ENCODE peak calls at places on chromosome 10, in six cellular contexts. F is heart right ventricle, Q is PC-9, W is colonic mucosa, P is body of pancreas, O is cardiac muscle cell. V is an unnamed sample. For H3K4me1 and H3K9me3, the result is how much of the 10 kb centered on the place peaks cover.

GRCh38 chr10:72085864-72086465 is 2.4 kb downstream of the SPOCK2 start:
- DNase-seq in F (no peak), Q (no peak), W (no peak), P (no peak), O (no peak), V (no peak)

GRCh38 chr10:76396126-76396525 is 964.7 kb downstream of the LRMDA start:
- DNase-seq in F (no peak), Q (no peak), W (no peak), P (no peak), O (no peak), V (no peak)

GRCh38 chr10:59993931-59994330 is 87.6 kb upstream of the CCDC6 start:
- DNase-seq in F (no peak), Q (no peak), W (no peak), P (no peak), O (no peak), V (no peak)

GRCh38 chr10:112517381-112517976 is 70.5 kb downstream of the VTI1A start:
- DNase-seq in F (no peak), Q (peak), W (no peak), P (no peak), O (no peak), V (no peak)

GRCh38 chr10:49080071-49080470 is 35.3 kb downstream of the VSTM4 start:
- DNase-seq in F (no peak), Q (no peak), W (no peak), P (no peak), O (peak), V (no peak)

GRCh38 chr10:126062132-126063032 is 166.0 kb downstream of the FANK1 start:
- DNase-seq in F (peak), Q (peak), W (peak), P (peak), O (peak), V (no peak)

GRCh38 chr10:123478112-123478511 is 188.0 kb upstream of the GPR26 start:
- DNase-seq in F (no peak), Q (no peak), W (no peak), P (no peak), O (no peak), V (no peak)

GRCh38 chr10:63268139-63268797 is 135.1 kb downstream of the NRBF2 start:
- DNase-seq in F (no peak), Q (no peak), W (no peak), P (no peak), O (peak), V (no peak)

GRCh38 chr10:132422931-132423813 is 26.2 kb downstream of the PWWP2B start:
- DNase-seq in F (peak), Q (no peak), W (no peak), P (no peak), O (no peak), V (no peak)

GRCh38 chr10:95329296-95329695 is 38.5 kb upstream of the PDLIM1 start:
- DNase-seq in F (no peak), Q (no peak), W (no peak), P (no peak), O (no peak), V (no peak)

GRCh38 chr10:70619271-70620019 is 16.9 kb upstream of the PRF1 start:
- DNase-seq in F (no peak), Q (no peak), W (no peak), P (no peak), O (peak), V (no peak)

GRCh38 chr10:91033536-91033935 is 112.6 kb upstream of the ANKRD1 start:
- DNase-seq in F (no peak), Q (no peak), W (no peak), P (no peak), O (no peak), V (no peak)

GRCh38 chr10:110007171-110007700 is 548 bp upstream of the ADD3 start:
- DNase-seq in F (no peak), Q (no peak), W (peak), P (no peak), O (no peak), V (no peak)

GRCh38 chr10:42988517-42989395 is 88.1 kb upstream of the RET start:
- DNase-seq in F (no peak), Q (no peak), W (peak), P (no peak), O (peak), V (no peak)

GRCh38 chr10:71482620-71483019 is 85.9 kb downstream of the CDH23 start:
- DNase-seq in F (no peak), Q (no peak), W (no peak), P (no peak), O (no peak), V (no peak)

GRCh38 chr10:114885430-114885829 is 52.6 kb upstream of the TRUB1 start:
- DNase-seq in F (no peak), Q (no peak), W (no peak), P (no peak), O (no peak), V (no peak)

GRCh38 chr10:12873172-12873571 is 128.3 kb downstream of the CCDC3 start:
- DNase-seq in F (no peak), Q (no peak), W (no peak), P (no peak), O (no peak), V (no peak)

GRCh38 chr10:51029172-51029641 is 45.1 kb upstream of the PRKG1 start:
- DNase-seq in F (no peak), Q (no peak), W (no peak), P (no peak), O (no peak), V (no peak)

GRCh38 chr10:70549962-70550845 is 52.3 kb downstream of the PRF1 start:
- DNase-seq in F (peak), Q (peak), W (peak), P (peak), O (peak), V (peak)

GRCh38 chr10:124592736-124593430 is 131.3 kb downstream of the LHPP start:
- DNase-seq in F (no peak), Q (no peak), W (no peak), P (no peak), O (no peak), V (no peak)

GRCh38 chr10:22620140-22620857 is 94.1 kb downstream of the PIP4K2A start:
- DNase-seq in F (peak), Q (peak), W (peak), P (peak), O (peak), V (no peak)

GRCh38 chr10:29788113-29788512 is 153.3 kb upstream of the SVIL start:
- DNase-seq in F (no peak), Q (no peak), W (no peak), P (no peak), O (no peak), V (no peak)

GRCh38 chr10:43594944-43595589 is 11.2 kb upstream of the ZNF485 start:
- DNase-seq in F (no peak), Q (no peak), W (no peak), P (peak), O (peak), V (no peak)

DNA sequence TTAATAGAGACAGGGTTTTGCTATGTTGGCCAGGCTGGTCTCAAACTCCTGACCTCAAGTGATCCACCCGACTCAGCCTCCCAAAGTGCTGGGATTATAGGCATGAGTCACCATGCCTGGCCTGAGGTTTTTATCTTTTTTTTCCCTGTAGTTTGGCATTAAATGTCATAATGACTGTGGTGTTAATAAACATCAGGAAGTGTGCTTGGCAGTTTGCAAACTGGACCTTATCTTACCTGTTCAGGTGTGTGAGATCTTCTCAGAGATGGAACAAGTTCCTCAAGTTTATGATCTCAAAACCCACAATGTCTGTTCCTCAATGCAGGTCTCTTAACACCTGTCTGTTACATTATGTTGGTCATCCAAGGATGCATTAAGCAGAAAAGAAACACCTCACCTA is 80.0 kb downstream of the ARID5B start:
- DNase-seq in F (no peak), Q (peak), W (no peak), P (no peak), O (no peak), V (no peak)
- H3K4me1 ChIP-seq in F (under half), Q (under half), W (under half), P (under half), O (under half), V (under half)

DNA sequence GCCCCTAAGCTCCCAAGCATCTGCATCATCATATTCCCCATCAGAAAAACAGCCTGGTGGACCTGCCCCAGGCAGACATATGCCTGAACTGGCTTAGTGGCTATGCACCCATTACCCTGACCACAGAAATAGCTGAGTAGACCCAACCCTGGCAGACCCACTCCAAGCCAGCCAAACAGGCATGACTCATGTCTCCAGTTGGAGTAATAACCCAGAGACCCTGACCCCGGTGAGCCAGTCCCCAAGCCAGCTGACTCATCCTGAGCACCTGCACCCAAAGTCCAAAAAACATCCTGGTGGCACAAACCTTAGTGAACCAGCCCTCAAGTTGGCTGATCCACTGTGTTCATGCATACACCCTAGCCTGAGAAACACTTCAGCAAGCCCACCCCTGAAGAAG is 555.9 kb downstream of the GRID1 start:
- DNase-seq in F (no peak), Q (no peak), W (no peak), P (no peak), O (no peak), V (no peak)
- H3K9me3 ChIP-seq in F (under half), Q (under half), W (under half), P (under half), O (under half), V (under half)

GRCh38 chr10:101061814-101062230 is at the start of gene KAZALD1:
- DNase-seq in F (no peak), Q (no peak), W (peak), P (no peak), O (no peak), V (no peak)
- H3K4me1 ChIP-seq in F (under half), Q (under half), W (under half), P (half or more), O (under half), V (under half)

DNA sequence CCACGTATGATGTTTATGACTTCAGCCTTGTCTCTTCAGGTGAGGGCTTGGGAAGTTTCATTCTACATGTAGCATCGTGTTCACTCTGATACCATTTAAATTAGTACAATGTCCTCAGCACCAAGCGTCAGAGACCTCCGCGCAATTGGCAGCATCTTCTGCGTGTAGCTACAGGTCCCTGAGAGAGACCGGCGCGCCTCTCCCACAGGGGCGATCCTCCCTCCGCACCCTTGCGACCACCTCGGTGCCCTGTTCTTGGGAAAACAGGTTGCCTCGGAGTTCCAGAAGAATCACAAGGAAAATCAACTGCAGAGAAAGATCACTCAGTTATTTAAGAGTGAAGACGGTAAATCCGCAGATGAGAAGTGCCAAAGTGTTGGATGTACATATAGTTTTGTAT is 206.2 kb downstream of the GATA3 start:
- DNase-seq in F (no peak), Q (no peak), W (no peak), P (no peak), O (no peak), V (no peak)
- H3K9me3 ChIP-seq in F (under half), Q (under half), W (under half), P (under half), O (under half), V (under half)

V was measured in naive thymus-derived CD4-positive, alpha-beta T cell.